ENCODE peak calls at places on chromosome 9, in six cellular contexts. R is iris pigment epithelial cell; F is amygdala; H is NCI-H1694 treated with DMSO at 0.1 percent for 48 hours; T is stomach; M is activated CD4-positive, alpha-beta T cell treated with anti-CD3 and anti-CD28 coated beads for 4 hours. Z is an unnamed sample.

GRCh38 chr9:306907-307306 is 92.2 kb downstream of the DOCK8 start:
- DNase-seq in R (no peak), F (no peak), H (no peak), T (peak), M (peak), Z (no peak)

GRCh38 chr9:115422932-115423440 is 305.0 kb upstream of the TNC start:
- DNase-seq in R (no peak), F (no peak), H (no peak), T (no peak), M (no peak), Z (no peak)

GRCh38 chr9:77811832-77812231 is 163.7 kb upstream of the GNA14 start:
- DNase-seq in R (no peak), F (no peak), H (no peak), T (no peak), M (no peak), Z (no peak)

GRCh38 chr9:131015112-131015511 is 6.1 kb downstream of the LAMC3 start:
- DNase-seq in R (no peak), F (no peak), H (no peak), T (no peak), M (no peak), Z (no peak)

GRCh38 chr9:136645903-136646754 is 16.6 kb upstream of the EGFL7 start:
- DNase-seq in R (no peak), F (no peak), H (no peak), T (peak), M (no peak), Z (peak)

GRCh38 chr9:25913806-25914205 is 235.6 kb upstream of the TUSC1 start:
- DNase-seq in R (no peak), F (no peak), H (no peak), T (no peak), M (no peak), Z (no peak)

GRCh38 chr9:125462766-125463384 is 201.2 kb downstream of the GAPVD1 start:
- DNase-seq in R (peak), F (no peak), H (no peak), T (no peak), M (no peak), Z (no peak)

GRCh38 chr9:130128251-130128650 is 44.0 kb upstream of the NCS1 start:
- DNase-seq in R (no peak), F (no peak), H (no peak), T (peak), M (peak), Z (peak)

GRCh38 chr9:69877852-69878507 is 57.4 kb downstream of the CFAP95 start:
- DNase-seq in R (peak), F (no peak), H (peak), T (no peak), M (no peak), Z (no peak)

GRCh38 chr9:80437825-80438224 is 866.1 kb downstream of the TLE4 start:
- DNase-seq in R (no peak), F (no peak), H (peak), T (no peak), M (no peak), Z (no peak)

GRCh38 chr9:79210541-79211243 is 361.1 kb upstream of the TLE4 start:
- DNase-seq in R (no peak), F (no peak), H (no peak), T (no peak), M (no peak), Z (no peak)

GRCh38 chr9:37918665-37919165 is 14.8 kb upstream of the SLC25A51 start:
- DNase-seq in R (no peak), F (no peak), H (no peak), T (no peak), M (no peak), Z (peak)

GRCh38 chr9:96513622-96514021 is 63.7 kb downstream of the HABP4 start:
- DNase-seq in R (peak), F (no peak), H (no peak), T (no peak), M (no peak), Z (no peak)

GRCh38 chr9:122261469-122261881 is 3.2 kb downstream of the RBM18 start:
- DNase-seq in R (peak), F (no peak), H (no peak), T (peak), M (no peak), Z (no peak)

GRCh38 chr9:69223605-69224004 is 49.5 kb downstream of the TJP2 start:
- DNase-seq in R (peak), F (no peak), H (peak), T (no peak), M (no peak), Z (no peak)

Z was measured in spleen.